ENCODE peak calls at places on chromosomes 12 and 14, in ten cellular contexts. T is astrocyte of the cerebellum, U is PC-3, O is AG09309, M is upper lobe of right lung, E is MM.1S, B is dorsolateral prefrontal cortex, F is OCI-LY7, R is GM12865, H is neural progenitor cell. J is an unnamed sample.

GRCh38 chr12:72296389-72296788 is 24.2 kb downstream of the TRHDE start:
- DNase-seq in T (peak; percentile 53), U (peak; percentile 95), O (no peak), M (no peak), E (no peak), B (no peak), F (no peak), R (no peak), H (no peak), J (no peak)

GRCh38 chr12:62006076-62006732 is 254.0 kb upstream of the USP15 start:
- DNase-seq in T (peak; percentile 9), U (peak; percentile 63), O (peak; percentile 3), M (no peak), E (peak; percentile 46), B (no peak), F (peak; percentile 48), R (peak; percentile 50), H (peak; percentile 56), J (no peak)

GRCh38 chr12:69337325-69337724 is 10.9 kb upstream of the LYZ start:
- DNase-seq in T (no peak), U (no peak), O (no peak), M (no peak), E (no peak), B (no peak), F (no peak), R (no peak), H (no peak), J (no peak)

GRCh38 chr12:53048033-53048779 is 1.7 kb upstream of the TNS2 start:
- DNase-seq in T (no peak), U (peak; percentile 62), O (no peak), M (peak; percentile 89), E (no peak), B (peak; percentile 60), F (no peak), R (no peak), H (peak; percentile 49), J (no peak)

GRCh38 chr14:101542391-101542790 is 18.9 kb upstream of the DIO3 start:
- DNase-seq in T (no peak), U (no peak), O (no peak), M (no peak), E (no peak), B (no peak), F (no peak), R (no peak), H (no peak), J (no peak)

GRCh38 chr14:71070169-71070568 is 162.9 kb downstream of the PCNX1 start:
- DNase-seq in T (no peak), U (peak; percentile 67), O (no peak), M (no peak), E (no peak), B (no peak), F (no peak), R (no peak), H (no peak), J (no peak)

GRCh38 chr14:77071938-77072388 is 26.1 kb upstream of the CIPC start:
- DNase-seq in T (no peak), U (peak; percentile 96), O (no peak), M (peak; percentile 25), E (no peak), B (no peak), F (no peak), R (no peak), H (no peak), J (no peak)

GRCh38 chr14:90487031-90487430 is 90.2 kb downstream of the CALM1 start:
- DNase-seq in T (no peak), U (no peak), O (no peak), M (no peak), E (no peak), B (peak; percentile 81), F (no peak), R (no peak), H (no peak), J (peak; percentile 57)

GRCh38 chr12:29733060-29733459 is 50.7 kb downstream of the TMTC1 start:
- DNase-seq in T (no peak), U (no peak), O (no peak), M (no peak), E (no peak), B (no peak), F (no peak), R (no peak), H (no peak), J (no peak)

GRCh38 chr12:99746538-99746937 is 99.0 kb downstream of the GARIN6 start:
- DNase-seq in T (no peak), U (peak; percentile 34), O (no peak), M (no peak), E (no peak), B (no peak), F (peak; percentile 59), R (no peak), H (peak; percentile 31), J (no peak)
- TF ChIP-seq CTCF in T (no peak), U (peak; percentile 38), O (no peak), M (no peak), E (no peak), B (no peak), F (peak; percentile 71), R (no peak), H (peak; percentile 43), J (no peak)

DNA sequence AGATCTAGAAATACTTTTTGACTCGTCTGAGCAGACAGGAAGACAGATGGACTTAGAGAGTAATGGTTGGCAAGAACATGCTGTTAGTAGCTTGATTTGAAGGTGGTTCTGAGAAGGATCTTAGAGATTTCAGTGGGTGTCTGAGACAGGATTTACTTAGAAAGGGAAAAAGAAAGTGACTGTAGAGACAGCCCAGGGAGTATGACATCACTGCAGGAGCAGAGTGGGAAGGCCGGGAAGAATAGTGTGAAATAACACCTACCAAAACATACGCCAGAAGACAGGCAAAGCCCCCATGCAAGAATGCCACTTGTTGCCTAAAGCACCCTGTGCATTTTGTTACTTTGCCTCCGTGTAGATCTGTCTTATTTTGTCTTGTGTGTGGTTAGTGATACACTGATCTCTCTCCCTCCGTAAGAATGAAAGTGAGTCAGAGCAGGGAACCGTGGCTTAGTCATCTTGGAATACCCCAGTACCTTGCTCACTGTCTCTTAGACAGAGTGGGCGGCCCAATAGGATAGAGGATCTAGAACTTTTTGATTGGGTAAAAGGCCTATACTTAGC is 161.3 kb upstream of the IFNG-AS1 start:
- DNase-seq in T (peak; percentile 88), U (peak; percentile 95), O (peak; percentile 82), M (no peak), E (no peak), B (peak; percentile 53), F (no peak), R (peak; percentile 60), H (no peak), J (peak; percentile 69)
- H3K4me3 ChIP-seq in T (peak overlapping the region; percentile 34), U (peak overlapping the region; percentile 65), O (peak overlapping the region; percentile 41), M (peak overlapping the region; percentile 29), E (no peak overlapping the region), B (peak overlapping the region; percentile 34), F (no peak overlapping the region), R (no peak overlapping the region), H (no peak overlapping the region), J (peak overlapping the region; percentile 40)

GRCh38 chr14:74618078-74618952 is 6.3 kb upstream of the LTBP2 start:
- DNase-seq in T (no peak), U (peak; percentile 93), O (no peak), M (no peak), E (no peak), B (no peak), F (peak; percentile 53), R (peak; percentile 43), H (no peak), J (no peak)
- TF ChIP-seq CTCF in T (no peak), U (no peak), O (no peak), M (no peak), E (no peak), B (no peak), F (no peak), R (no peak), H (no peak), J (no peak)

GRCh38 chr14:22814945-22815713 is at the start of gene SLC7A7:
- DNase-seq in T (no peak), U (no peak), O (no peak), M (peak; percentile 44), E (peak; percentile 26), B (no peak), F (peak; percentile 54), R (no peak), H (no peak), J (no peak)
- H3K4me3 ChIP-seq in T (no peak within 1 kb of the TSS), U (no peak within 1 kb of the TSS), O (no peak within 1 kb of the TSS), M (peak within 1 kb of the TSS; percentile 42), E (no peak within 1 kb of the TSS), B (peak within 1 kb of the TSS; percentile 12), F (peak within 1 kb of the TSS; percentile 73), R (no peak within 1 kb of the TSS), H (no peak within 1 kb of the TSS), J (no peak within 1 kb of the TSS)

DNA sequence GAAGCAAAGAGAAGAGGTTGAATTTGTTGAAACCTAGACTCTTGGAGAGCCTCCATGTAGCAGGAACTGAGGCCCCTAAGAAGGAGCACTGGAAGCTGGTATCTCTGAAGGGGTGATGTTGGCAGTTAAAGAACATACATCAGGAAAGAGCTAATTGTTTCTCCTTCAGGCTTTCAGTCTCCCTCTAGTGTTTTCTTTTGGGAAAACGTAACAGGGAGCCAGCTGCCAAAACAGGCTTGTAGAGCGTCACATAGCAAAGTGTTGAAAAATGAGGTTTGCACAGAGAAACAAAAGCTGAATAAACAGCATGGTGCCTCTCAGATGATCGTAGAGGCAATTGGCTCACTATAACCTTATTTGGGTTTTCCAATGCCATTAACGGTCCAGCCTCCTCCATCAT is 46.9 kb upstream of the CAND1 start:
- DNase-seq in T (peak; percentile 16), U (peak; percentile 63), O (no peak), M (no peak), E (no peak), B (no peak), F (peak; percentile 8), R (no peak), H (peak; percentile 41), J (no peak)
- TF ChIP-seq CTCF in T (peak; percentile 56), U (peak; percentile 63), O (peak; percentile 35), M (no peak), E (peak; percentile 28), B (peak; percentile 44), F (peak; percentile 52), R (peak; percentile 8), H (peak; percentile 59), J (peak; percentile 18)

DNA sequence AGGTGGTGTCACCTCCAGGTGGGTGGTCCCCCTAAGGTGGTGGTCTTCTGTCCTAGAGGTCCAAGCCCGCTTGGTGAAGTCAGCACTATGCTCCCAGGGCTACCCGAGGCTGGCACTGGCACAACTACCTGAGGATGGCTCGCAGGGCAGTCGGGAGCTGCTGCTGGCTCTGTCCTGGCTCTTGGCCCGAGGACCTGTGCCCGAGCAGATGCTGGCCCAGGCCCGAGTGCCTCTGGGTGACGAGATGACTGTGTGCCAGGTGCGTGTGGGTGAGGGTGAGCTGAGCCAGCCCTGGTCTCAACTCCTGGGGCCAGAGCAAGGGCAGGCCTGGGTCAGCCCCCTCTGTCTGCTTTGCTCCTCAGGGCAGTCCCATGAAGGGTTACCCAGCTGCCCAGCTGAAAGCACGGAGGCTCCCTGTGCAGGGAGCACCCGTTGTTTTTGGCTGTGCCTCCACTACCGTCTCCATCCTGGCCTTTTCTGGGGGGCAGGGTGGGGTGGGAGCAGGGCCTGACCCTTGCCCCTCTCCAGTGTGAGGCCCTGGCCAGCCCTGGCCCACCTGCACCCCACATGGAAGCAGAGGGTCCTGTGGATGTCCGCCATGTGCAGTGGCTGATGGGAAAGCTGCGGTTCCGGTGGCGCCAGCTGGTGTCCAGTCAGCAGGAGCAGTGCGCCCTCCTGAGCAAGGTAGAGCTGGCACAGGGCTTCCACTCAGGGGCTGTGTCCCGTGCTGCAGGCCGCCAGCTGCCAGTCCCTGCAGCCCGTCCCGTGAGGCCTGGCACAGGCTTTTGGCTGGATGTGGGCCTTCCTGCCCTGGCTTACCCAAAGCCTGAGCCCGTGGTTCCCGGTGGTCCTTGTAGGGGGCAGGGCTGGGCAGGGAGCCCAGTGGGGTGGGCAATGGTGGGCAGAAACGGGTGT is 1.3 kb downstream of the TEDC1 start:
- DNase-seq in T (no peak), U (no peak), O (no peak), M (peak; percentile 70), E (no peak), B (no peak), F (no peak), R (no peak), H (no peak), J (no peak)
- H3K4me3 ChIP-seq in T (no peak overlapping the region), U (peak overlapping the region; percentile 81), O (peak overlapping the region; percentile 36), M (no peak overlapping the region), E (peak overlapping the region; percentile 90), B (peak overlapping the region; percentile 80), F (peak overlapping the region; percentile 96), R (peak overlapping the region; percentile 75), H (peak overlapping the region; percentile 72), J (no peak overlapping the region)

J was measured in right atrium auricular region.